ENCODE peak calls at places on chromosomes 13 and 19, in ten cellular contexts. I, M, H, C, R, P, J, S, Q and A are unnamed samples. For H3K4me1, the result is how much of the 10 kb centered on the place peaks cover.

GRCh38 chr19:8899356-8899755 is 67.2 kb downstream of the MBD3L1 start:
- DNase-seq in I (no peak), M (no peak), H (no peak), C (no peak), R (no peak), P (no peak), J (no peak), S (no peak), Q (no peak), A (no peak)

GRCh38 chr13:101415358-101416174 is 742 bp downstream of the NALCN start:
- DNase-seq in I (no peak), M (no peak), H (no peak), C (no peak), R (no peak), P (no peak), J (no peak), S (no peak), Q (peak), A (no peak)

GRCh38 chr13:38635030-38635429 is 51.8 kb upstream of the FREM2 start:
- DNase-seq in I (no peak), M (no peak), H (no peak), C (no peak), R (no peak), P (no peak), J (no peak), S (no peak), Q (no peak), A (no peak)

GRCh38 chr19:10929402-10929794 is 787 bp downstream of the TIMM29 start:
- DNase-seq in I (no peak), M (no peak), H (no peak), C (no peak), R (no peak), P (no peak), J (no peak), S (no peak), Q (no peak), A (no peak)

GRCh38 chr13:50396001-50396400 is 380.8 kb downstream of the KCNRG start:
- DNase-seq in I (no peak), M (no peak), H (no peak), C (no peak), R (no peak), P (no peak), J (no peak), S (no peak), Q (no peak), A (no peak)

GRCh38 chr13:113092776-113093579 is 12.6 kb upstream of the F7 start:
- DNase-seq in I (no peak), M (no peak), H (no peak), C (no peak), R (no peak), P (no peak), J (peak), S (no peak), Q (no peak), A (no peak)

GRCh38 chr13:45249662-45250061 is 48.8 kb upstream of the KCTD4 start:
- DNase-seq in I (no peak), M (no peak), H (no peak), C (no peak), R (no peak), P (no peak), J (no peak), S (no peak), Q (no peak), A (no peak)

GRCh38 chr13:36219883-36220282 is 5.5 kb upstream of the SOHLH2 start:
- DNase-seq in I (no peak), M (no peak), H (no peak), C (no peak), R (no peak), P (no peak), J (no peak), S (no peak), Q (no peak), A (no peak)

GRCh38 chr13:112859817-112860190 is 109.2 kb upstream of the MCF2L start:
- DNase-seq in I (no peak), M (peak), H (no peak), C (no peak), R (no peak), P (no peak), J (peak), S (peak), Q (peak), A (no peak)

GRCh38 chr13:50124536-50125305 is 109.5 kb downstream of the KCNRG start:
- DNase-seq in I (no peak), M (peak), H (peak), C (peak), R (peak), P (peak), J (peak), S (peak), Q (peak), A (no peak)

GRCh38 chr19:7870571-7871279 is 3.5 kb downstream of the PRR36 start:
- DNase-seq in I (no peak), M (no peak), H (no peak), C (peak), R (no peak), P (peak), J (peak), S (peak), Q (no peak), A (peak)

GRCh38 chr13:89695343-89696257 is 1651.9 kb upstream of the MIR17HG start:
- DNase-seq in I (no peak), M (peak), H (no peak), C (no peak), R (no peak), P (no peak), J (no peak), S (peak), Q (peak), A (peak)

GRCh38 chr19:6667114-6667627 is 2.8 kb downstream of the TNFSF14 start:
- DNase-seq in I (no peak), M (no peak), H (no peak), C (no peak), R (no peak), P (no peak), J (no peak), S (no peak), Q (no peak), A (peak)

GRCh38 chr19:50705422-50706019 is 14.1 kb downstream of the SHANK1 start:
- DNase-seq in I (no peak), M (no peak), H (no peak), C (no peak), R (no peak), P (no peak), J (no peak), S (no peak), Q (peak), A (no peak)

GRCh38 chr13:28609936-28610335 is 49.0 kb upstream of the POMP start:
- DNase-seq in I (no peak), M (peak), H (no peak), C (no peak), R (no peak), P (no peak), J (no peak), S (peak), Q (no peak), A (no peak)

GRCh38 chr13:93875527-93875926 is 604.0 kb downstream of the DCT start:
- DNase-seq in I (no peak), M (peak), H (no peak), C (no peak), R (no peak), P (no peak), J (no peak), S (no peak), Q (no peak), A (no peak)

GRCh38 chr19:2168619-2169424 is 5.1 kb downstream of the DOT1L start:
- DNase-seq in I (peak), M (peak), H (peak), C (peak), R (peak), P (peak), J (peak), S (peak), Q (peak), A (peak)

GRCh38 chr13:36026556-36026955 is 104.6 kb downstream of the DCLK1 start:
- DNase-seq in I (no peak), M (no peak), H (no peak), C (no peak), R (no peak), P (no peak), J (no peak), S (no peak), Q (no peak), A (no peak)

GRCh38 chr13:50526771-50527567 is 316.5 kb downstream of the DLEU7 start:
- DNase-seq in I (no peak), M (no peak), H (peak), C (no peak), R (peak), P (no peak), J (peak), S (no peak), Q (peak), A (no peak)

GRCh38 chr13:37381502-37381901 is 217.1 kb downstream of the POSTN start:
- DNase-seq in I (no peak), M (no peak), H (no peak), C (no peak), R (no peak), P (no peak), J (no peak), S (no peak), Q (no peak), A (no peak)

GRCh38 chr13:82751221-82751620 is 1131.1 kb downstream of the SLITRK1 start:
- DNase-seq in I (no peak), M (no peak), H (no peak), C (no peak), R (no peak), P (no peak), J (no peak), S (no peak), Q (no peak), A (no peak)

GRCh38 chr13:106464076-106464475 is 71.4 kb downstream of the EFNB2 start:
- DNase-seq in I (no peak), M (peak), H (no peak), C (no peak), R (no peak), P (no peak), J (no peak), S (no peak), Q (no peak), A (no peak)

GRCh38 chr19:35513231-35513974 is at the start of gene DMKN:
- DNase-seq in I (no peak), M (no peak), H (no peak), C (no peak), R (no peak), P (no peak), J (no peak), S (no peak), Q (peak), A (no peak)

GRCh38 chr13:60646600-60646999 is 249.6 kb downstream of the TDRD3 start:
- DNase-seq in I (no peak), M (no peak), H (no peak), C (no peak), R (no peak), P (no peak), J (no peak), S (no peak), Q (no peak), A (no peak)

GRCh38 chr13:60758637-60759036 is 361.6 kb downstream of the TDRD3 start:
- DNase-seq in I (no peak), M (no peak), H (peak), C (no peak), R (no peak), P (no peak), J (no peak), S (no peak), Q (no peak), A (no peak)

GRCh38 chr19:45640849-45641273 is 1.7 kb upstream of the EML2 start:
- DNase-seq in I (no peak), M (no peak), H (no peak), C (no peak), R (no peak), P (peak), J (no peak), S (no peak), Q (no peak), A (peak)

GRCh38 chr19:17097593-17098126 is 22.1 kb downstream of the MYO9B start:
- DNase-seq in I (no peak), M (no peak), H (no peak), C (peak), R (no peak), P (no peak), J (no peak), S (peak), Q (peak), A (no peak)

GRCh38 chr13:25371608-25372274 is at the start of gene ATP8A2:
- DNase-seq in I (no peak), M (no peak), H (no peak), C (no peak), R (no peak), P (no peak), J (no peak), S (no peak), Q (no peak), A (no peak)

GRCh38 chr19:14156971-14157717 is 20.8 kb upstream of the ASF1B start:
- DNase-seq in I (no peak), M (no peak), H (no peak), C (no peak), R (no peak), P (no peak), J (no peak), S (no peak), Q (no peak), A (no peak)

GRCh38 chr13:66933994-66934393 is 296.1 kb downstream of the PCDH9 start:
- DNase-seq in I (no peak), M (peak), H (no peak), C (no peak), R (no peak), P (no peak), J (no peak), S (peak), Q (no peak), A (no peak)

GRCh38 chr13:97944396-97945029 is 9.0 kb upstream of the IPO5 start:
- DNase-seq in I (no peak), M (peak), H (no peak), C (no peak), R (no peak), P (no peak), J (no peak), S (peak), Q (no peak), A (no peak)

GRCh38 chr13:68850160-68850559 is 1257.5 kb upstream of the ATXN8OS start:
- DNase-seq in I (no peak), M (peak), H (no peak), C (no peak), R (no peak), P (no peak), J (no peak), S (no peak), Q (no peak), A (no peak)

GRCh38 chr13:68846663-68847062 is 1261.0 kb upstream of the ATXN8OS start:
- DNase-seq in I (no peak), M (no peak), H (no peak), C (no peak), R (no peak), P (no peak), J (no peak), S (no peak), Q (no peak), A (no peak)

GRCh38 chr13:68851026-68851425 is 1256.6 kb upstream of the ATXN8OS start:
- DNase-seq in I (no peak), M (peak), H (no peak), C (no peak), R (no peak), P (no peak), J (no peak), S (no peak), Q (no peak), A (no peak)
- H3K4me1 ChIP-seq in I (under half), M (under half), H (under half), C (under half), R (under half), P (under half), J (under half), S (under half), Q (under half), A (under half)

GRCh38 chr13:73940098-73940497 is 194.1 kb downstream of the KLF12 start:
- DNase-seq in I (no peak), M (no peak), H (no peak), C (no peak), R (peak), P (no peak), J (no peak), S (no peak), Q (peak), A (no peak)
- H3K4me3 ChIP-seq in I (no peak), M (no peak), H (no peak), C (no peak), R (no peak), P (no peak), J (no peak), S (no peak), Q (no peak), A (no peak)

GRCh38 chr13:110332750-110333149 is 25.7 kb downstream of the COL4A2 start:
- DNase-seq in I (no peak), M (peak), H (no peak), C (no peak), R (no peak), P (no peak), J (no peak), S (no peak), Q (peak), A (no peak)
- H3K27ac ChIP-seq in I (peak), M (peak), H (peak), C (peak), R (no peak), P (no peak), J (no peak), S (no peak), Q (peak), A (no peak)

DNA sequence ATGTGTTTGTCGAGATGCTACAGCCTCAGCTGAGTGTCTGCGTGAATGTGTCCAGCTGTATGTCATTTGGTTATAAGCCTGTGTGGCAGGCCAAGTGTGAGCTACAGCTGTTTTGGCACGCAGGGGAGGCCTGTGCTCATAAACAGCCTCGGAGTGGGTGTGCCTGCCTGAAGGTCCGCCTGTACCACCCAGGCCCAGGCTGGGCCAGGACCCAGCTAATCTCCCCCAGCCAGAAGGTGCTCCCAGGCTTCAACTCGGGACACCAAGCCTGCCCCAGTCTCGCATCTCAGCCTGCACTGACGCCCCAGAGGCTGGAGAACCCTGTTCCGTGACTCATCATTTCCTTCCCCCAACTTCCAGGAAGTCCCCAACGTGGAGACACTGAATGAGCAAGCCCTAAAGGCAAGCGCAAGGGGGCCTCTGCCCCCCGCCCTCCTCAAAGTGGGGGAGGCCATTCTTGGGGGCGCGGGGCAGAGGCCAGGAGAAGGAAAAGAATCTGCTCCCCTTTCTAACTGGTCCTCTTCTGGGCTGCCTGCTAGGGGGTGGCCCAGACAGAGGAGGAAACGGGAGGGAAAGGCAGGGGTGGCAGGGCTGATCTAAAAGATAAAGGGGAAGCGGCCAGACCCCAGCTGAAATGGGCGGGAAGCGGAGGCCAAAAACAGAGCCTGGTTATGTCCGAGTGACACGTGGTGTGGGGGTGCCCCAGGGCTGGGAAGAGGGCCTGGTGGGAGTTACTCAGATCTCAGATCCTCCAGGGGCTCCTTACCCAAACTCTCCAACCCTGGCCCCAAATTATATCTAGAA is 2.0 kb downstream of the SLC1A5 start:
- DNase-seq in I (peak), M (peak), H (peak), C (peak), R (peak), P (peak), J (peak), S (peak), Q (peak), A (peak)
- H3K4me1 ChIP-seq in I (under half), M (under half), H (under half), C (under half), R (under half), P (under half), J (under half), S (under half), Q (under half), A (under half)

DNA sequence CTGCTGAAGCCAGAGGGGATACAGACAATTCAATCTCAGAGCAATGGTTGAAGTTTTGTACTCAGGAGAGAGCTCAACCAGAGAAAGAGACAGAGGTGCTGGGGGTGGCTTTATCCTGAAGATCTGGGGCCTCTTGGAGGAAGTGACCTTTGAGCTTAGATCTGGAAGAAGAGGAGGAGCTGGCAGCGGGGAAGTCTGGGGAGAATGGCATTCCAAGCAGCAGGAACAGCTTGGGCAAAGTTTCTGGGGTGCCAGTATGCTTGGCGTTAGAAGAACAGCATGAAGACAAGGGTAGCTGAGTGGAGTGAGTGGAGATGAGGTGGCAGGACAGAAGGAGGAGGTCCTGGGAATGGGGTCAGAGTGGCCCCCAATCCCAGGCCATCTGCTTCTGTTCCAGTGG is 11.3 kb downstream of the MAST3 start:
- DNase-seq in I (no peak), M (no peak), H (no peak), C (no peak), R (no peak), P (no peak), J (no peak), S (no peak), Q (no peak), A (no peak)
- H3K4me3 ChIP-seq in I (no peak), M (no peak), H (no peak), C (no peak), R (no peak), P (no peak), J (no peak), S (no peak), Q (no peak), A (no peak)

GRCh38 chr13:31209819-31210209 is 10.0 kb downstream of the B3GLCT start:
- DNase-seq in I (no peak), M (no peak), H (no peak), C (no peak), R (no peak), P (no peak), J (no peak), S (no peak), Q (no peak), A (no peak)

GRCh38 chr13:31213681-31214289 is 14.0 kb downstream of the B3GLCT start:
- DNase-seq in I (no peak), M (peak), H (no peak), C (no peak), R (no peak), P (no peak), J (no peak), S (no peak), Q (no peak), A (no peak)

GRCh38 chr13:31207630-31208549 is 8.1 kb downstream of the B3GLCT start:
- DNase-seq in I (no peak), M (peak), H (no peak), C (peak), R (no peak), P (peak), J (peak), S (no peak), Q (peak), A (no peak)

GRCh38 chr13:31208554-31209122 is 8.9 kb downstream of the B3GLCT start:
- DNase-seq in I (no peak), M (no peak), H (no peak), C (no peak), R (no peak), P (no peak), J (no peak), S (no peak), Q (no peak), A (no peak)

DNA sequence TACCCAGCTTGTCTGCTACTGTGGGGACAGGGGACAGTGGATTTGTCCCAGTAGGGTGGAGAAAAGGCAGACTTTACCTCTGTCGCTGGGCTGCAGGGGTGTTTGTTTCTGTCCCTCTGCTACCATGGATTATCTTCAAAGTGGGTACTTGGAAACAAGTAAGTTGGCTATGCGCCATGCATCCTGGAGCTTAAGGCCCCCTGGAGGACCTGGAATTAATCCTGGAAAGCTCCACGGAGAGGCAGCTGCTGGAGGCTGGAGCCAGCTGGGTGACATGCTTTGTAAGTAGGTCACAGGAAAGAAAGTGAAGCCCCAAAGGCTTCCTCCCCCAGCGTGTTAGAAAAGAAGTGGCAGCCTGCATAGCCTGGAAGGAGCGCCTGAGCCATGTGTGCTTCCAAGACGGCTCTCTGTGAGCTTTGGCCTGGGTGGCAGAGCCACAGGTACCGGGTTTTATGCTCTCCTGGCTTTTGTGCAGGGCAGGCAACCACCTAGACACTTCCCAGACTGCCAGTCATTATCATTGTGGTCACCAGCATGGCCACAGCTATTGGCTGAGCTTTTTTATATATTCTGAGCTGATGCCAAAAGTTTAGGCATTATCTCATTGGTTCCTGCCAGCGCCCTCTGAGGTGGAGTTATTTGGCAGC is 9.5 kb downstream of the B3GLCT start:
- DNase-seq in I (no peak), M (peak), H (peak), C (peak), R (peak), P (peak), J (peak), S (no peak), Q (peak), A (no peak)
- H3K27ac ChIP-seq in I (no peak), M (no peak), H (no peak), C (peak), R (peak), P (no peak), J (peak), S (no peak), Q (peak), A (no peak)